ENCODE peak calls at places on chromosomes 7 and 10, in four cellular contexts. One of them, this sample, is unnamed.
A peak's percentile ranks its signal among the peaks of the same experiment; 100 is the strongest.

GRCh38 chr10:133526957-133527588 is at the start of gene CYP2E1:
- DNase-seq in esophagus muscularis mucosa: no peak
- DNase-seq in Panc1: no peak
- DNase-seq in HCT116: no peak
- DNase-seq in this sample: no peak

GRCh38 chr10:77927343-77928256 is 1.0 kb upstream of the DLG5 start:
- DNase-seq in esophagus muscularis mucosa: no peak
- DNase-seq in Panc1: no peak
- DNase-seq in HCT116: no peak
- DNase-seq in this sample: no peak

GRCh38 chr7:156703773-156704482 is 63.4 kb downstream of the RNF32 start:
- DNase-seq in esophagus muscularis mucosa: no peak
- DNase-seq in Panc1: no peak
- DNase-seq in HCT116: no peak
- DNase-seq in this sample: no peak

GRCh38 chr7:388961-389701 is 99.2 kb downstream of the FOXL3 start:
- DNase-seq in esophagus muscularis mucosa: no peak
- DNase-seq in Panc1: no peak
- DNase-seq in HCT116: no peak
- DNase-seq in this sample: no peak

GRCh38 chr7:36192050-36192824 is 39.2 kb downstream of the EEPD1 start:
- DNase-seq in esophagus muscularis mucosa: no peak
- DNase-seq in Panc1: no peak
- DNase-seq in HCT116: no peak
- DNase-seq in this sample: peak; percentile 88

GRCh38 chr7:158110661-158111555 is 476.7 kb downstream of the PTPRN2 start:
- DNase-seq in esophagus muscularis mucosa: no peak
- DNase-seq in Panc1: no peak
- DNase-seq in HCT116: no peak
- DNase-seq in this sample: no peak

GRCh38 chr10:3516626-3517255 is 268.3 kb downstream of the KLF6 start:
- DNase-seq in esophagus muscularis mucosa: no peak
- DNase-seq in Panc1: no peak
- DNase-seq in HCT116: no peak
- DNase-seq in this sample: no peak

GRCh38 chr7:64559206-64559605 is 3.7 kb downstream of the ZNF680 start:
- DNase-seq in esophagus muscularis mucosa: no peak
- DNase-seq in Panc1: no peak
- DNase-seq in HCT116: no peak
- DNase-seq in this sample: no peak

GRCh38 chr10:5941579-5941978 is 35.8 kb downstream of the IL15RA start:
- DNase-seq in esophagus muscularis mucosa: no peak
- DNase-seq in Panc1: no peak
- DNase-seq in HCT116: no peak
- DNase-seq in this sample: no peak

GRCh38 chr10:114685456-114685855 is 27.4 kb upstream of the ABLIM1 start:
- DNase-seq in esophagus muscularis mucosa: no peak
- DNase-seq in Panc1: no peak
- DNase-seq in HCT116: no peak
- DNase-seq in this sample: no peak

GRCh38 chr7:471866-472639 is 47.6 kb downstream of the PDGFA start:
- DNase-seq in esophagus muscularis mucosa: no peak
- DNase-seq in Panc1: no peak
- DNase-seq in HCT116: no peak
- DNase-seq in this sample: no peak

GRCh38 chr7:22572937-22573336 is 72.9 kb upstream of the STEAP1B start:
- DNase-seq in esophagus muscularis mucosa: no peak
- DNase-seq in Panc1: no peak
- DNase-seq in HCT116: no peak
- DNase-seq in this sample: no peak

GRCh38 chr7:156113733-156114132 is 301.5 kb upstream of the SHH start:
- DNase-seq in esophagus muscularis mucosa: no peak
- DNase-seq in Panc1: no peak
- DNase-seq in HCT116: no peak
- DNase-seq in this sample: no peak

GRCh38 chr7:106375499-106375898 is 90.7 kb upstream of the NAMPT start:
- DNase-seq in esophagus muscularis mucosa: no peak
- DNase-seq in Panc1: no peak
- DNase-seq in HCT116: no peak
- DNase-seq in this sample: no peak

GRCh38 chr7:100506356-100506930 is 22.7 kb downstream of the NYAP1 start:
- DNase-seq in esophagus muscularis mucosa: no peak
- DNase-seq in Panc1: no peak
- DNase-seq in HCT116: no peak
- DNase-seq in this sample: no peak

GRCh38 chr10:49298666-49298989 is 342 bp upstream of the C10orf71 start:
- DNase-seq in esophagus muscularis mucosa: no peak
- DNase-seq in Panc1: no peak
- DNase-seq in HCT116: no peak
- DNase-seq in this sample: no peak

GRCh38 chr7:22601812-22602568 is 102.0 kb upstream of the STEAP1B start:
- DNase-seq in esophagus muscularis mucosa: no peak
- DNase-seq in Panc1: no peak
- DNase-seq in HCT116: no peak
- DNase-seq in this sample: no peak

GRCh38 chr7:85261341-85261740 is 74.5 kb upstream of the SEMA3D start:
- DNase-seq in esophagus muscularis mucosa: no peak
- DNase-seq in Panc1: no peak
- DNase-seq in HCT116: no peak
- DNase-seq in this sample: no peak

GRCh38 chr7:41907444-41907843 is 204.6 kb upstream of the INHBA start:
- DNase-seq in esophagus muscularis mucosa: no peak
- DNase-seq in Panc1: no peak
- DNase-seq in HCT116: no peak
- DNase-seq in this sample: no peak

GRCh38 chr7:94698275-94698674 is 42.3 kb upstream of the SGCE start:
- DNase-seq in esophagus muscularis mucosa: no peak
- DNase-seq in Panc1: peak; percentile 65
- DNase-seq in HCT116: peak; percentile 13
- DNase-seq in this sample: no peak

GRCh38 chr10:93672890-93673289 is 29.5 kb downstream of the FRA10AC1 start:
- DNase-seq in esophagus muscularis mucosa: no peak
- DNase-seq in Panc1: no peak
- DNase-seq in HCT116: no peak
- DNase-seq in this sample: no peak

GRCh38 chr7:526474-527034 is 6.9 kb upstream of the PDGFA start:
- DNase-seq in esophagus muscularis mucosa: no peak
- DNase-seq in Panc1: no peak
- DNase-seq in HCT116: no peak
- DNase-seq in this sample: no peak

GRCh38 chr10:113965077-113965476 is 78.6 kb upstream of the ADRB1 start:
- DNase-seq in esophagus muscularis mucosa: no peak
- DNase-seq in Panc1: no peak
- DNase-seq in HCT116: no peak
- DNase-seq in this sample: peak; percentile 67

GRCh38 chr7:69187824-69188335 is 410.4 kb upstream of the AUTS2 start:
- DNase-seq in esophagus muscularis mucosa: no peak
- DNase-seq in Panc1: no peak
- DNase-seq in HCT116: no peak
- DNase-seq in this sample: no peak

GRCh38 chr10:110008518-110009339 is 945 bp downstream of the ADD3 start:
- DNase-seq in esophagus muscularis mucosa: no peak
- DNase-seq in Panc1: no peak
- DNase-seq in HCT116: no peak
- DNase-seq in this sample: no peak

GRCh38 chr7:123398931-123399330 is 135.5 kb downstream of the IQUB start:
- DNase-seq in esophagus muscularis mucosa: no peak
- DNase-seq in Panc1: no peak
- DNase-seq in HCT116: no peak
- DNase-seq in this sample: no peak

GRCh38 chr7:90973146-90973545 is 291.1 kb upstream of the FZD1 start:
- DNase-seq in esophagus muscularis mucosa: no peak
- DNase-seq in Panc1: no peak
- DNase-seq in HCT116: no peak
- DNase-seq in this sample: no peak

GRCh38 chr10:125296598-125296997 is 136.2 kb upstream of the CTBP2 start:
- DNase-seq in esophagus muscularis mucosa: no peak
- DNase-seq in Panc1: no peak
- DNase-seq in HCT116: no peak
- DNase-seq in this sample: no peak

GRCh38 chr10:26485150-26485941 is 47.2 kb downstream of the APBB1IP start:
- DNase-seq in esophagus muscularis mucosa: peak; percentile 72
- DNase-seq in Panc1: no peak
- DNase-seq in HCT116: no peak
- DNase-seq in this sample: no peak

GRCh38 chr7:158355456-158356065 is 232.1 kb downstream of the PTPRN2 start:
- DNase-seq in esophagus muscularis mucosa: no peak
- DNase-seq in Panc1: peak; percentile 13
- DNase-seq in HCT116: peak; percentile 4
- DNase-seq in this sample: no peak

GRCh38 chr7:38728145-38728544 is 97.0 kb upstream of the AMPH start:
- DNase-seq in esophagus muscularis mucosa: no peak
- DNase-seq in Panc1: no peak
- DNase-seq in HCT116: no peak
- DNase-seq in this sample: no peak

GRCh38 chr10:79292026-79292425 is 55.2 kb upstream of the PPIF start:
- DNase-seq in esophagus muscularis mucosa: no peak
- DNase-seq in Panc1: no peak
- DNase-seq in HCT116: no peak
- DNase-seq in this sample: no peak

GRCh38 chr7:32881074-32881982 is 10.2 kb downstream of the KBTBD2 start:
- DNase-seq in esophagus muscularis mucosa: no peak
- DNase-seq in Panc1: no peak
- DNase-seq in HCT116: no peak
- DNase-seq in this sample: no peak

GRCh38 chr10:35216303-35216905 is 89.8 kb downstream of the CREM start:
- DNase-seq in esophagus muscularis mucosa: no peak
- DNase-seq in Panc1: no peak
- DNase-seq in HCT116: no peak
- DNase-seq in this sample: no peak

GRCh38 chr7:2507208-2507916 is 12.2 kb upstream of the LFNG start:
- DNase-seq in esophagus muscularis mucosa: no peak
- DNase-seq in Panc1: no peak
- DNase-seq in HCT116: no peak
- DNase-seq in this sample: no peak

GRCh38 chr10:89207181-89207800 is at the start of gene CH25H:
- DNase-seq in esophagus muscularis mucosa: peak; percentile 95
- DNase-seq in Panc1: peak; percentile 5
- DNase-seq in HCT116: no peak
- DNase-seq in this sample: no peak

GRCh38 chr10:89207801-89208551 is 859 bp upstream of the CH25H start:
- DNase-seq in esophagus muscularis mucosa: peak; percentile 93
- DNase-seq in Panc1: peak; percentile 4
- DNase-seq in HCT116: no peak
- DNase-seq in this sample: no peak

GRCh38 chr10:89213191-89213808 is 6.2 kb upstream of the CH25H start:
- DNase-seq in esophagus muscularis mucosa: no peak
- DNase-seq in Panc1: peak; percentile 12
- DNase-seq in HCT116: no peak
- DNase-seq in this sample: peak; percentile 16

GRCh38 chr10:89209718-89210117 is 2.6 kb upstream of the CH25H start:
- DNase-seq in esophagus muscularis mucosa: peak; percentile 31
- DNase-seq in Panc1: no peak
- DNase-seq in HCT116: no peak
- DNase-seq in this sample: no peak

DNA sequence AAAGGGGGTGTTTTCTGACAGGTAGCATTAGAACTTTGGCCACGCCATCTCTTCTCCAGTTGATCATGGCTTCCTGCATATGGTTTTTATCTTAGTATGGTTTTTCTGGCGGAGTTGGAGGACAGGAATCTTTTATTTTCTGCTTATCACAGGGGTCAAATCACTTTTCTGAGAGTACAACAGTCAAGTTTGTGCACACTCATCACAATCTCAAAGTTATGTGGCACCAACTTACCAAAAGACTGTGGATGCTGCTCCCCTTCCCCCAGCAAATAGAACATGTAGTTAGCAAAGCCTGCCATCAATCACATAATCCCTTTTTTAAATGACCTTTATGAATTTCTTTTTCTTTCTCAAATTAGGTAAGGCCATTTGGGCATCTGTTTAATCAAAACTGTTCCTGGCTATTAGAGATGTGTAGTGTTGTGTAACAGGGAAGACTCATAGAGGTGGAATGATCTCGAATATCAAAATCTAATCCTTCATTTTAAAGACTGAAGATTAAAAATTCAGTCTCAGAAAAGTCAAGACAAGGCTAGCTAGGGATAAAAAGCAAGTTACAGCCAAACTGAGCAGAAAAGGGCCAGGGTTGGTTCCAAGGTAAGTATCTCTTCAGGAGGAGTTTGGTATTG is 3.8 kb upstream of the CH25H start:
- DNase-seq in esophagus muscularis mucosa: peak; percentile 37
- DNase-seq in Panc1: no peak
- DNase-seq in HCT116: no peak
- DNase-seq in this sample: no peak
- TF ChIP-seq POLR2AphosphoS5 in esophagus muscularis mucosa: no peak
- TF ChIP-seq POLR2AphosphoS5 in Panc1: no peak
- TF ChIP-seq POLR2AphosphoS5 in HCT116: no peak
- TF ChIP-seq POLR2AphosphoS5 in this sample: no peak

GRCh38 chr10:69007260-69007659 is 18.7 kb downstream of the KIFBP start:
- DNase-seq in esophagus muscularis mucosa: no peak
- DNase-seq in Panc1: no peak
- DNase-seq in HCT116: no peak
- DNase-seq in this sample: peak; percentile 66

GRCh38 chr10:69005704-69006103 is 17.1 kb downstream of the KIFBP start:
- DNase-seq in esophagus muscularis mucosa: no peak
- DNase-seq in Panc1: no peak
- DNase-seq in HCT116: no peak
- DNase-seq in this sample: no peak

GRCh38 chr10:69010151-69010640 is 21.6 kb downstream of the KIFBP start:
- DNase-seq in esophagus muscularis mucosa: no peak
- DNase-seq in Panc1: no peak
- DNase-seq in HCT116: no peak
- DNase-seq in this sample: no peak

GRCh38 chr10:69009360-69009759 is 20.8 kb downstream of the KIFBP start:
- DNase-seq in esophagus muscularis mucosa: no peak
- DNase-seq in Panc1: no peak
- DNase-seq in HCT116: no peak
- DNase-seq in this sample: no peak

DNA sequence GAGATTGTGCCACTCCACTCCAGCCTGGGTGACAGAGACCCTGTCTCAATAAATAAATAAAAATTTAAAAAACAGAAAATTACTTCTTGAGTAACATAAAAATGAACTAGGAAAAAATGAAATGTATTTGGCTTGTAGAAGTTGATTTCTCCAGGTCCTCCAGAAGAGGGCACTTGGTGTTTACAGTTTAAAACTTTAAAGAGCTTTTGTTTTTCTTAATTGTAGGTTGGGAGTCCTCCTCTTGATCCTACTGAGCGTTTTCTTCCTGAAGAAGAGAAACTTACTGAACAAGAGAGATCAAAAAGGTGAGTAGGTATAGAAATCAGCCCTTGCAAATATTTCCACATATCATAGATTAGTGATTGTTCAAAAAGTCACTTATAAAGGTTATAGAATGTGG is 16.2 kb downstream of the KIFBP start:
- DNase-seq in esophagus muscularis mucosa: no peak
- DNase-seq in Panc1: no peak
- DNase-seq in HCT116: peak; percentile 18
- DNase-seq in this sample: no peak
- TF ChIP-seq CTCF in esophagus muscularis mucosa: peak; percentile 38
- TF ChIP-seq CTCF in Panc1: peak; percentile 24
- TF ChIP-seq CTCF in HCT116: peak; percentile 65
- TF ChIP-seq CTCF in this sample: no peak

GRCh38 chr7:137080516-137081203 is 212.2 kb downstream of the CHRM2 start:
- DNase-seq in esophagus muscularis mucosa: no peak
- DNase-seq in Panc1: no peak
- DNase-seq in HCT116: no peak
- DNase-seq in this sample: no peak
- H3K27ac ChIP-seq in esophagus muscularis mucosa: no peak overlapping the region
- H3K27ac ChIP-seq in Panc1: no peak overlapping the region
- H3K27ac ChIP-seq in HCT116: no peak overlapping the region
- H3K27ac ChIP-seq in this sample: no peak overlapping the region

GRCh38 chr7:134811798-134812197 is 32.4 kb downstream of the CALD1 start:
- DNase-seq in esophagus muscularis mucosa: no peak
- DNase-seq in Panc1: no peak
- DNase-seq in HCT116: no peak
- DNase-seq in this sample: no peak
- TF ChIP-seq POLR2AphosphoS5 in esophagus muscularis mucosa: no peak
- TF ChIP-seq POLR2AphosphoS5 in Panc1: no peak
- TF ChIP-seq POLR2AphosphoS5 in HCT116: no peak
- TF ChIP-seq POLR2AphosphoS5 in this sample: no peak

This sample was measured in HL-60.